ENCODE peak calls at places on chromosome 15, in seven cellular contexts. C, L, Z, A, Y, I and O are unnamed samples.

GRCh38 chr15:70856884-70857546 is 3.1 kb upstream of the LARP6 start:
- DNase-seq in C (peak), L (no peak), Z (no peak), A (peak), Y (peak), I (peak), O (peak)

GRCh38 chr15:61157933-61158332 is 71.2 kb downstream of the RORA start:
- DNase-seq in C (no peak), L (no peak), Z (no peak), A (peak), Y (no peak), I (no peak), O (peak)

GRCh38 chr15:90154861-90155626 is 46.1 kb upstream of the SEMA4B start:
- DNase-seq in C (peak), L (no peak), Z (no peak), A (peak), Y (peak), I (peak), O (peak)

GRCh38 chr15:56814429-56814828 is 81.1 kb upstream of the ZNF280D start:
- DNase-seq in C (no peak), L (no peak), Z (no peak), A (no peak), Y (no peak), I (no peak), O (no peak)

GRCh38 chr15:40790723-40791122 is 16.2 kb upstream of the ZFYVE19 start:
- DNase-seq in C (peak), L (no peak), Z (no peak), A (peak), Y (no peak), I (no peak), O (peak)

GRCh38 chr15:26974120-26974780 is 3.3 kb downstream of the GABRG3 start:
- DNase-seq in C (no peak), L (no peak), Z (peak), A (peak), Y (no peak), I (peak), O (peak)

GRCh38 chr15:97189152-97189551 is 771.4 kb upstream of the ARRDC4 start:
- DNase-seq in C (peak), L (no peak), Z (no peak), A (no peak), Y (no peak), I (no peak), O (no peak)

GRCh38 chr15:74417230-74417629 is 16.5 kb downstream of the SEMA7A start:
- DNase-seq in C (peak), L (no peak), Z (no peak), A (peak), Y (peak), I (peak), O (peak)

GRCh38 chr15:83940136-83940535 is 286.2 kb downstream of the ADAMTSL3 start:
- DNase-seq in C (no peak), L (peak), Z (no peak), A (no peak), Y (no peak), I (no peak), O (no peak)

GRCh38 chr15:31768055-31768454 is 262.3 kb upstream of the CHRNA7 start:
- DNase-seq in C (no peak), L (no peak), Z (no peak), A (no peak), Y (no peak), I (no peak), O (no peak)

GRCh38 chr15:50307799-50308198 is 42.3 kb upstream of the HDC start:
- DNase-seq in C (no peak), L (no peak), Z (no peak), A (no peak), Y (no peak), I (no peak), O (no peak)

GRCh38 chr15:29821416-29822099 is 710 bp downstream of the TJP1 start:
- DNase-seq in C (peak), L (peak), Z (no peak), A (peak), Y (peak), I (peak), O (peak)

GRCh38 chr15:41997845-41998244 is 23.0 kb downstream of the PLA2G4E start:
- DNase-seq in C (no peak), L (no peak), Z (no peak), A (no peak), Y (no peak), I (no peak), O (no peak)

GRCh38 chr15:53918180-53919079 is 59.8 kb upstream of the UNC13C start:
- DNase-seq in C (no peak), L (no peak), Z (no peak), A (no peak), Y (no peak), I (no peak), O (no peak)

GRCh38 chr15:47331796-47332480 is 385.4 kb upstream of the SEMA6D start:
- DNase-seq in C (peak), L (no peak), Z (no peak), A (peak), Y (no peak), I (peak), O (peak)

GRCh38 chr15:88378259-88378658 is 88.9 kb downstream of the MRPL46 start:
- DNase-seq in C (no peak), L (no peak), Z (no peak), A (no peak), Y (no peak), I (peak), O (peak)

GRCh38 chr15:81298606-81299005 is 25.3 kb downstream of the STARD5 start:
- DNase-seq in C (no peak), L (no peak), Z (no peak), A (no peak), Y (no peak), I (no peak), O (no peak)
- H3K4me3 ChIP-seq in C (no peak), L (peak), Z (no peak), A (no peak), Y (no peak), I (no peak), O (no peak)

GRCh38 chr15:78507831-78508160 is 419 bp downstream of the HYKK start:
- DNase-seq in C (no peak), L (no peak), Z (no peak), A (no peak), Y (no peak), I (no peak), O (no peak)

GRCh38 chr15:78506971-78507830 is at the start of gene HYKK:
- DNase-seq in C (peak), L (peak), Z (peak), A (peak), Y (peak), I (peak), O (peak)

GRCh38 chr15:78509726-78510312 is 2.4 kb downstream of the HYKK start:
- DNase-seq in C (no peak), L (peak), Z (peak), A (no peak), Y (no peak), I (no peak), O (no peak)

GRCh38 chr15:78502641-78503040 is 4.7 kb upstream of the HYKK start:
- DNase-seq in C (no peak), L (no peak), Z (peak), A (no peak), Y (no peak), I (no peak), O (no peak)

GRCh38 chr15:78508272-78508671 is 895 bp downstream of the HYKK start:
- DNase-seq in C (no peak), L (no peak), Z (peak), A (no peak), Y (no peak), I (no peak), O (no peak)
- H3K4me3 ChIP-seq in C (peak), L (peak), Z (peak), A (peak), Y (peak), I (peak), O (peak)

DNA sequence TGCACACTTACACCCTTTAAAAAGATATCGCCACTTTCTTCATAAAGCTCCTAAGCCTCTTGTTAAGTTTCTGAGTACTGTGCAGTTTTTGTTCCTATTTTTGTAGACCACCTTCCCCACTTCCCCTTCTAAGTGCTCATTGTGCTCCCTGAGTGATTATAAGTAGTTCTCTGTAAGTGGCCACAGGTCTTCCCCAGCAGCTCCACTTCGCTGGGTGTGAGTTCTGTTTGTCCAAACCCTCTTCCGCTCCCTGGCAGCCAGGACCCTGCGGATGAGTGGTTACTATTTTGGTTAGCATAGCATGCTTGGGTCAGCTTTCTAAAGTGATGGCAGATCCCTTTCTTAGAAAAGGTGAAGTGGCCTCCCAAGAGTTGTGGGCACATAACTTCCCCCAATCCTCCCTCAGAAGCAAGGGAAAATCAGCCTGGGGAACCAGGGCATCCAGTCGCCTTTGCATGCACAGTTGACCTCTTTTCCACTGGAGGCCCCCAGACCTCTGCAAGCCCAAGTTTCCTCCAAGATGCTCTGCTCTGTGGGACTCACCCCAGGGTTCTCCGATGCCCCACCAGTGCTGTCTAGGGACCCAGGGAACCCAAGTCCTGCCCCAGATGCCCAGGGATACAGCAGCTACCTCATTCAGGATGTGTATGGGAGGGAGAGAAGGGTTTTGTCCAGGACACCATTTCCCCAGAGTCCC is 69.6 kb downstream of the ATP10A start:
- DNase-seq in C (no peak), L (peak), Z (no peak), A (no peak), Y (no peak), I (no peak), O (no peak)
- H3K4me3 ChIP-seq in C (no peak), L (no peak), Z (no peak), A (no peak), Y (no peak), I (no peak), O (no peak)

DNA sequence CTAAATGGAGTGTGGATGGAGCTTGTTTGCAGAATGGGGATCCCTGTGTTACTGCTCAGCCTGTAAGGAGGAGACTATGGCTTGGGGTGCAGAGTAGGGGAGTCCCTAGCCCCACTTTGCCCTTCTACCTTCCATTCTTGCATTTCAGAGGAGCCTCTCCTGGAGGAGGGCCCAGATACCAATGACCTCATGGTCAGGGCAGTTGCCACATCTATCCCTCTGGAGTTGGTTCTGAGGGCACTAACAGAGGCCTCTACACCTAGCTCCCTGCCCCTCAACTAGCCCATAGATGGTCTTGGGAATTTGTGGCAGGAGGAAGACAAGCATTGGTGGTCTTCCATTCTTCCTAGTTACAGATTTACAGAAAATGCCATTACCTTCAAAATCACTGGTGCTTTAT is 6.1 kb downstream of the SKOR1 start:
- DNase-seq in C (no peak), L (no peak), Z (no peak), A (no peak), Y (no peak), I (no peak), O (no peak)
- H3K4me3 ChIP-seq in C (no peak), L (no peak), Z (no peak), A (no peak), Y (no peak), I (no peak), O (no peak)

DNA sequence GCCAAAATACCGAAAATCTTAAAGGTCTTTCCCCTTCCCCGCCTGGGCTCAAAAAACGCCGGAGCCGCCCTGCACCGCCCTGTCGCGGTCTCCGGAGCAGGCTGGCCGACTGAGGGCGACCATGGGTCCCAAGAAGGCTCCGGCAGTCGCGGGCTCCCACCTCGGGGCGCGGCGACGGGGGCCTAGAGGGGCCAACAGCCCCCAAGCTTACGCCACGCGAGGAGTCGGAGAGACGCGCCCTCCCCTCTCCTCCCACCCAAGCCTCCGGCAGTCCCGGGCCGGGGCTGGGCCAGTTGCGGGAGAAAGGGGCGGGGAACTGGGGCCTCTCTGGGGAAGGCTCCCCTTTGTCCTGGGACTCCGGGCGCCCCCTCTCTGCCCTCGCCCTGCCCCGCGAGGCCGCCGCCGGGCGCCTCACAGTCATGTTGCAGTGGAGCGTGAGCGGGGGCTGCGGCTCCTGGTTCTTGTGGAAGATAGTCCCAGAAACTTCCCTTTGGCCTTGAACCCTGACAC is 69.1 kb downstream of the GOLGA8B start:
- DNase-seq in C (peak), L (peak), Z (no peak), A (peak), Y (peak), I (no peak), O (peak)
- H3K4me3 ChIP-seq in C (peak), L (peak), Z (no peak), A (peak), Y (peak), I (peak), O (peak)

GRCh38 chr15:101244889-101245668 is 6.8 kb downstream of the CHSY1 start:
- DNase-seq in C (no peak), L (no peak), Z (no peak), A (no peak), Y (no peak), I (no peak), O (no peak)
- H3K4me3 ChIP-seq in C (no peak), L (no peak), Z (no peak), A (no peak), Y (no peak), I (no peak), O (peak)

GRCh38 chr15:43516801-43517353 is 531 bp upstream of the MAP1A start:
- DNase-seq in C (peak), L (no peak), Z (peak), A (peak), Y (no peak), I (peak), O (peak)

GRCh38 chr15:43517354-43518072 is at the start of gene MAP1A:
- DNase-seq in C (peak), L (no peak), Z (peak), A (peak), Y (peak), I (peak), O (peak)

GRCh38 chr15:43514241-43515057 is 3.0 kb upstream of the MAP1A start:
- DNase-seq in C (peak), L (peak), Z (peak), A (peak), Y (no peak), I (peak), O (peak)

GRCh38 chr15:43515731-43516130 is 1.7 kb upstream of the MAP1A start:
- DNase-seq in C (no peak), L (no peak), Z (no peak), A (no peak), Y (no peak), I (no peak), O (no peak)

DNA sequence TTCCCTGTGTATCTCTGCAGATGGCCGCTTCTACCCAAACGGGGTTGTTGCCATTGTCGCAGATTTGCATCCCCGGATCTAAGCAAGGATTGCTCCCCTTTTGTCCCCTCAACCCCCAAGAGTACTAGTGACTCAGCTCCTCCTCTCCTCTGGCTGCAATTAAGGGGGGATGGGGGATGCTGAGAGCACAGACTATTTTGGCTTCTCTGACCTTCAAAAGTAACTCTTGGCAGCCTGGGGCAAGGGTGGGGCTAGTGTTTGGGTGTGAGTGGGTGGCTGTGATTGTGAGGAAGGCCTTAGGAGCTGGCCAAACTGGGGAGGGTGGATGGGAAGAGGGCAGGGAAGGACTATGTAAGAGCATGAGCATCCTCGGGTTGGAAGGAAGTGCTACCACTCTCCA is 1.2 kb upstream of the MAP1A start:
- DNase-seq in C (peak), L (no peak), Z (peak), A (peak), Y (peak), I (no peak), O (peak)
- H3K4me3 ChIP-seq in C (peak), L (no peak), Z (no peak), A (no peak), Y (peak), I (peak), O (peak)

GRCh38 chr15:68888419-68888818 is 41.9 kb upstream of the SPESP1 start:
- DNase-seq in C (no peak), L (no peak), Z (no peak), A (no peak), Y (no peak), I (no peak), O (no peak)
- H3K4me3 ChIP-seq in C (no peak), L (no peak), Z (no peak), A (no peak), Y (no peak), I (no peak), O (no peak)